ENCODE peak calls at places on chromosomes 12 and 14, in six cellular contexts. Z is SK-N-MC, I is aorta, F is naive B cell, H is pancreas, B is right cardiac atrium. W is an unnamed sample.

GRCh38 chr14:101364503-101365328 is 196.6 kb upstream of the DIO3 start:
- DNase-seq in F (no peak), I (peak), B (peak), H (no peak), Z (no peak), W (no peak)

GRCh38 chr12:120264511-120265202 is 873 bp downstream of the PXN start:
- DNase-seq in H (no peak), Z (no peak), I (no peak), B (no peak), F (no peak), W (no peak)

GRCh38 chr14:58107041-58107440 is 45.0 kb downstream of the ARMH4 start:
- DNase-seq in I (no peak), H (no peak), Z (no peak), F (no peak), B (no peak), W (no peak)

GRCh38 chr12:30853561-30854133 is 72.9 kb upstream of the TSPAN11 start:
- DNase-seq in B (no peak), I (no peak), H (no peak), F (no peak), Z (no peak), W (no peak)

GRCh38 chr14:22472935-22473854 is 115.8 kb downstream of the DAD1 start:
- DNase-seq in I (no peak), Z (peak), H (no peak), B (no peak), F (peak), W (peak)

GRCh38 chr12:51922146-51922545 is 14.8 kb downstream of the ACVRL1 start:
- DNase-seq in F (no peak), B (no peak), H (peak), I (no peak), Z (no peak), W (no peak)

GRCh38 chr12:9255837-9256236 is 47.6 kb upstream of the PZP start:
- DNase-seq in B (no peak), Z (no peak), H (no peak), I (no peak), F (no peak), W (no peak)

GRCh38 chr12:58915634-58916033 is 4.7 kb downstream of the LRIG3 start:
- DNase-seq in H (no peak), F (no peak), I (no peak), Z (no peak), B (no peak), W (no peak)

GRCh38 chr12:124391340-124392261 is 96.7 kb downstream of the RFLNA start:
- DNase-seq in H (no peak), I (no peak), F (peak), Z (no peak), B (peak), W (peak)

GRCh38 chr12:52672321-52672933 is 7.8 kb downstream of the KRT1 start:
- DNase-seq in H (no peak), B (no peak), Z (no peak), F (no peak), I (no peak), W (no peak)

GRCh38 chr12:92929957-92930356 is 862 bp upstream of the EEA1 start:
- DNase-seq in F (no peak), Z (no peak), I (no peak), B (no peak), H (no peak), W (no peak)